ENCODE peak calls at places on chromosome 10, in eight cellular contexts. M, G, K, P, X, U, I and W are unnamed samples.

GRCh38 chr10:61612009-61612408 is 50.7 kb upstream of the CABCOCO1 start:
- DNase-seq in M (no peak), G (no peak), K (no peak), P (peak; percentile 44), X (no peak), U (no peak), I (peak; percentile 32), W (no peak)

GRCh38 chr10:35789996-35790395 is 147.9 kb upstream of the FZD8 start:
- DNase-seq in M (no peak), G (no peak), K (no peak), P (no peak), X (no peak), U (no peak), I (no peak), W (no peak)

GRCh38 chr10:42987575-42987974 is 89.3 kb upstream of the RET start:
- DNase-seq in M (no peak), G (no peak), K (no peak), P (no peak), X (no peak), U (no peak), I (no peak), W (no peak)

GRCh38 chr10:112131361-112131760 is 52.2 kb downstream of the GPAM start:
- DNase-seq in M (no peak), G (no peak), K (no peak), P (no peak), X (no peak), U (no peak), I (no peak), W (no peak)

GRCh38 chr10:43231523-43232078 is 35.3 kb downstream of the RASGEF1A start:
- DNase-seq in M (no peak), G (peak; percentile 78), K (no peak), P (no peak), X (no peak), U (peak; percentile 4), I (no peak), W (peak; percentile 11)

GRCh38 chr10:2890093-2890492 is 177.3 kb upstream of the PFKP start:
- DNase-seq in M (no peak), G (no peak), K (no peak), P (no peak), X (no peak), U (no peak), I (no peak), W (no peak)

GRCh38 chr10:60905580-60905979 is 38.4 kb downstream of the RHOBTB1 start:
- DNase-seq in M (no peak), G (no peak), K (peak; percentile 65), P (no peak), X (no peak), U (peak; percentile 81), I (peak; percentile 60), W (no peak)

GRCh38 chr10:47311193-47311899 is 10.9 kb upstream of the GDF2 start:
- DNase-seq in M (no peak), G (no peak), K (peak; percentile 35), P (no peak), X (no peak), U (no peak), I (no peak), W (no peak)

GRCh38 chr10:91415816-91416215 is 5.7 kb downstream of the HECTD2 start:
- DNase-seq in M (no peak), G (no peak), K (no peak), P (no peak), X (no peak), U (no peak), I (no peak), W (no peak)

GRCh38 chr10:29839826-29840515 is 205.2 kb upstream of the SVIL start:
- DNase-seq in M (no peak), G (no peak), K (no peak), P (no peak), X (no peak), U (no peak), I (no peak), W (no peak)

GRCh38 chr10:3091346-3091787 is 24.0 kb downstream of the PFKP start:
- DNase-seq in M (no peak), G (no peak), K (peak; percentile 90), P (peak; percentile 71), X (peak; percentile 35), U (no peak), I (no peak), W (no peak)

GRCh38 chr10:19676063-19676462 is 140.2 kb upstream of the PLXDC2 start:
- DNase-seq in M (no peak), G (no peak), K (no peak), P (no peak), X (no peak), U (no peak), I (no peak), W (no peak)

GRCh38 chr10:1402821-1403507 is 334.4 kb downstream of the ADARB2 start:
- DNase-seq in M (no peak), G (no peak), K (no peak), P (no peak), X (no peak), U (no peak), I (peak; percentile 2), W (no peak)

GRCh38 chr10:22229756-22230330 is 12.0 kb upstream of the EBLN1 start:
- DNase-seq in M (no peak), G (peak; percentile 4), K (peak; percentile 38), P (no peak), X (no peak), U (no peak), I (no peak), W (no peak)

GRCh38 chr10:32298066-32298812 is 48.7 kb downstream of the EPC1 start:
- DNase-seq in M (no peak), G (no peak), K (peak; percentile 49), P (no peak), X (no peak), U (no peak), I (no peak), W (no peak)

GRCh38 chr10:131451407-131452015 is 140.0 kb upstream of the TCERG1L start:
- DNase-seq in M (no peak), G (no peak), K (no peak), P (no peak), X (no peak), U (no peak), I (no peak), W (no peak)

GRCh38 chr10:103232772-103233488 is 12.8 kb upstream of the RPEL1 start:
- DNase-seq in M (no peak), G (peak; percentile 19), K (peak; percentile 83), P (no peak), X (no peak), U (no peak), I (no peak), W (peak; percentile 21)

GRCh38 chr10:31596765-31597164 is 277.7 kb downstream of the ZEB1 start:
- DNase-seq in M (no peak), G (no peak), K (no peak), P (no peak), X (no peak), U (no peak), I (no peak), W (no peak)

GRCh38 chr10:109933984-109934565 is 10.8 kb upstream of the XPNPEP1 start:
- DNase-seq in M (no peak), G (no peak), K (no peak), P (no peak), X (no peak), U (no peak), I (no peak), W (no peak)

GRCh38 chr10:17981766-17982380 is 30.2 kb downstream of the SLC39A12 start:
- DNase-seq in M (no peak), G (no peak), K (peak; percentile 71), P (no peak), X (no peak), U (no peak), I (no peak), W (no peak)

DNA sequence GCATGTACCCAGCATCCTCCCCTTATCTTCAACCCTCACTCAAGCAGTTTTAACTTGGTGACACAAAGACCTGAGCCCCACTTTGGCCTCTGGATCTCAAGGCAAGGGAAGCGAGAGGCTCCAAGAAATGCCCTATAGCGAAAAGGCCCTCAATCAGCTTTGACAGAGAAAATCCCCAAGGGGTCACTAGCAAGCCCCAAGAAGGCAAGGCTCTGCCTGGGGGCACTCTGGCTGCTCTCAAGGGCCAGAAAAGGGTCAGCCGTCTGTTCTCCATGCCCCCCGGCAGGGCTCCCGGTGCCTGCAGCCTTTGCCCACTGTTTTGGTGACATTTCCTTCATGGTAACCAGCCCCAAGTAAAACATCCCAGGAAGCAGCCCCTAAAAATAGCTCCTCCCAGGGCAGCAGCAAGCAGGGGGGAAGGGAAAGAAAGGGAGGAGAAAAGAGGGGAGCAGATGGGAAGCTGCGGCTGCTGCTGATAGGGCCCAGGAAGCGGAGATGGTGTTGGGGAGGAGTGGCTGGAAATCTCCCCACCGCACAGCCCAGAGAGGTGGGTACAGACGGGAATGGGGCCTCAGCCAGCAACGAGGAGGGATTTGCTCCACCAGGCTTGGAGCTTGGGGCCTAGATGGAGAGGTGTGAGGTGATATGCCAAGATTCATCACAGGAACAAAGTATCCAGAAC is 7.1 kb downstream of the CAMK2G start:
- DNase-seq in M (no peak), G (no peak), K (no peak), P (no peak), X (no peak), U (no peak), I (no peak), W (peak; percentile 70)
- TF ChIP-seq CTCF in M (no peak), G (no peak), K (no peak), P (no peak), X (no peak), U (no peak), I (no peak), W (peak; percentile 24)

DNA sequence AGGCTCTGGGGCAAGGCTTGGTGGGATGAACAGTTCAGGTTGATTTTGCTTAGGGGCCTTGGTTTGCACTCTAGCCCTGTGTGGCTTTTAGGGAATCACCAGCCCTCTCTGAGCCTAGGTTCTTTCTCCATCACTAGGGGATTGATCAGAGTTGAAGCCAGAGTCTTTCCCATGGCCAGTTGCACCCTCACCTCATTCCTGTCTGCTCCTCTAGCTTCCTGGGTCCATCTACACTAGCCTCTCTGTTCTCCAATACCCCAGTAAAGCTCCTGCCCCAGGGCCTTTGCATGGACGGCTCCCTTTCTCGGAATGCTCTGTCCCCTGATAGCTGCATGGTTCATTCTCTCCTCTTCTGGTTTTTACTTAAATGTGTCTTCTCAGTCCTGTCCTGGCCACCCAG is 40.4 kb downstream of the SORCS3 start:
- DNase-seq in M (no peak), G (no peak), K (no peak), P (no peak), X (no peak), U (no peak), I (no peak), W (no peak)
- H3K4me3 ChIP-seq in M (no peak overlapping the region), G (no peak overlapping the region), K (peak overlapping the region; percentile 26), P (no peak overlapping the region), X (no peak overlapping the region), U (peak overlapping the region; percentile 33), I (peak overlapping the region; percentile 51), W (peak overlapping the region; percentile 49)

DNA sequence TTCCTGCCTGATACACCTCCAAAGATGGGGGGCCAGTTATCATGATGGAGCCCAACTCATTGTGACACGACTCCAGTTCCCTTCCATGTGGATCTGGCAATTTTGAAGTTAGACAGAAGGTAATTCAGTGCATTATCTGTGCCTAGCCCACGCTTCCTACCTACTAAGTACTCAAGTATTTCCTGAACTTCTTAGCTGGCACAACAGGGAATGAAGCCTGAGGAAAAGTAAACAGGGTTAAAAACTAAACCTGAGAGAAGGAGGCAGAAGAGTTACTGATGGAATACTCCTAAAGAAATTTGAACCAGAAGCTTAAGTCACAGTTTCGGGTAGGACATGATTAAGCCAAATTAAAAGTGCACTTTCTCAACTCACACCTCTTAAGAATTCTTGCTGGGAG is 1.1 kb upstream of the SEC31B start:
- DNase-seq in M (no peak), G (no peak), K (peak; percentile 48), P (no peak), X (no peak), U (no peak), I (no peak), W (no peak)
- H3K36me3 ChIP-seq in M (peaks cover 6% of the 10 kb centered on the region), G (peaks cover 40% of the 10 kb centered on the region), K (peaks cover 14% of the 10 kb centered on the region), P (no peaks in the 10 kb centered on the region), X (peaks cover 14% of the 10 kb centered on the region), U (peaks cover 36% of the 10 kb centered on the region), I (no peaks in the 10 kb centered on the region), W (peaks cover 23% of the 10 kb centered on the region)

GRCh38 chr10:119207713-119208552 is 562 bp downstream of the GRK5 start:
- DNase-seq in M (no peak), G (peak; percentile 51), K (peak; percentile 73), P (peak; percentile 54), X (peak; percentile 74), U (peak; percentile 56), I (peak; percentile 53), W (peak; percentile 35)
- TF ChIP-seq CTCF in M (peak; percentile 5), G (no peak), K (no peak), P (no peak), X (no peak), U (no peak), I (no peak), W (no peak)